ENCODE peak calls at places on chromosomes 12 and 14, in nine cellular contexts. G, J, K, U, O, Q, A, N and F are unnamed samples.

GRCh38 chr14:82112210-82112839 is 578.7 kb upstream of the SEL1L start:
- DNase-seq in G (no peak), J (no peak), K (no peak), U (no peak), O (no peak), Q (no peak), A (no peak), N (no peak), F (no peak)

GRCh38 chr12:8953773-8954402 is 4.4 kb upstream of the M6PR start:
- DNase-seq in G (no peak), J (no peak), K (no peak), U (no peak), O (no peak), Q (no peak), A (no peak), N (no peak), F (no peak)

GRCh38 chr14:100644383-100644782 is 57.2 kb upstream of the BEGAIN start:
- DNase-seq in G (no peak), J (no peak), K (no peak), U (no peak), O (no peak), Q (no peak), A (no peak), N (no peak), F (no peak)

GRCh38 chr14:50038398-50039119 is 77.8 kb downstream of the VCPKMT start:
- DNase-seq in G (no peak), J (no peak), K (no peak), U (no peak), O (peak; percentile 40), Q (peak; percentile 33), A (peak; percentile 92), N (peak; percentile 56), F (peak; percentile 99)

GRCh38 chr12:26264215-26264838 is 69.0 kb downstream of the SSPN start:
- DNase-seq in G (no peak), J (no peak), K (no peak), U (no peak), O (no peak), Q (no peak), A (no peak), N (no peak), F (no peak)

GRCh38 chr12:955923-956322 is 6.4 kb upstream of the RAD52 start:
- DNase-seq in G (no peak), J (no peak), K (no peak), U (no peak), O (no peak), Q (no peak), A (no peak), N (no peak), F (no peak)

GRCh38 chr12:21757665-21758064 is 16.8 kb downstream of the KCNJ8 start:
- DNase-seq in G (no peak), J (no peak), K (no peak), U (no peak), O (no peak), Q (no peak), A (no peak), N (no peak), F (no peak)

GRCh38 chr12:9707864-9708808 is 24.8 kb downstream of the CLECL1 start:
- DNase-seq in G (peak; percentile 60), J (no peak), K (peak; percentile 45), U (peak; percentile 38), O (peak; percentile 31), Q (peak; percentile 52), A (no peak), N (peak; percentile 65), F (peak; percentile 54)

GRCh38 chr14:75648066-75648838 is 12.4 kb downstream of the ERG28 start:
- DNase-seq in G (no peak), J (peak; percentile 83), K (no peak), U (no peak), O (no peak), Q (no peak), A (peak; percentile 65), N (peak; percentile 94), F (peak; percentile 93)

GRCh38 chr14:23436327-23437141 is 1.1 kb upstream of the MYH7 start:
- DNase-seq in G (no peak), J (peak; percentile 65), K (peak; percentile 88), U (no peak), O (no peak), Q (no peak), A (no peak), N (no peak), F (no peak)

GRCh38 chr12:85835810-85836715 is at the start of gene RASSF9:
- DNase-seq in G (no peak), J (no peak), K (peak; percentile 50), U (no peak), O (peak; percentile 66), Q (no peak), A (no peak), N (peak; percentile 55), F (peak; percentile 45)

GRCh38 chr12:49998453-49998852 is 25.7 kb downstream of the AQP6 start:
- DNase-seq in G (no peak), J (no peak), K (no peak), U (no peak), O (no peak), Q (no peak), A (no peak), N (no peak), F (no peak)

GRCh38 chr12:92186038-92186470 is 40.4 kb upstream of the BTG1 start:
- DNase-seq in G (no peak), J (no peak), K (no peak), U (no peak), O (no peak), Q (peak; percentile 5), A (no peak), N (no peak), F (no peak)

GRCh38 chr12:32820376-32820931 is 64.8 kb upstream of the YARS2 start:
- DNase-seq in G (no peak), J (no peak), K (no peak), U (no peak), O (no peak), Q (no peak), A (no peak), N (no peak), F (no peak)

GRCh38 chr12:128190614-128191013 is 76.4 kb upstream of the TMEM132C start:
- DNase-seq in G (no peak), J (no peak), K (peak; percentile 83), U (peak; percentile 11), O (no peak), Q (no peak), A (no peak), N (peak; percentile 61), F (no peak)

GRCh38 chr12:104282109-104282508 is 21.4 kb upstream of the EID3 start:
- DNase-seq in G (no peak), J (no peak), K (peak; percentile 53), U (no peak), O (no peak), Q (no peak), A (no peak), N (no peak), F (peak; percentile 60)

GRCh38 chr12:111412007-111412829 is 6.5 kb downstream of the SH2B3 start:
- DNase-seq in G (peak; percentile 63), J (no peak), K (no peak), U (no peak), O (no peak), Q (no peak), A (no peak), N (no peak), F (no peak)

GRCh38 chr14:54285030-54285429 is 111.8 kb upstream of the CDKN3 start:
- DNase-seq in G (no peak), J (no peak), K (no peak), U (no peak), O (no peak), Q (no peak), A (no peak), N (no peak), F (no peak)

GRCh38 chr12:101891462-101891971 is 14.1 kb downstream of the DRAM1 start:
- DNase-seq in G (no peak), J (no peak), K (no peak), U (no peak), O (peak; percentile 57), Q (no peak), A (peak; percentile 74), N (peak; percentile 74), F (peak; percentile 85)